ENCODE peak calls at places on chromosome 9, in seven cellular contexts. Y, I, C, H, P, E and B are unnamed samples.

GRCh38 chr9:111599092-111599947 is at the start of gene PTGR1:
- DNase-seq in Y (peak), I (no peak), C (peak), H (peak), P (no peak), E (peak), B (peak)

GRCh38 chr9:121744002-121744686 is 92.7 kb downstream of the DAB2IP start:
- DNase-seq in Y (no peak), I (no peak), C (no peak), H (peak), P (peak), E (peak), B (peak)

GRCh38 chr9:115013998-115014397 is 83.6 kb upstream of the TNFSF8 start:
- DNase-seq in Y (peak), I (no peak), C (peak), H (peak), P (peak), E (peak), B (peak)

GRCh38 chr9:112166176-112167140 is 8.6 kb downstream of the SUSD1 start:
- DNase-seq in Y (no peak), I (no peak), C (no peak), H (no peak), P (peak), E (peak), B (no peak)

GRCh38 chr9:115018547-115019435 is 88.4 kb upstream of the TNFSF8 start:
- DNase-seq in Y (no peak), I (no peak), C (no peak), H (no peak), P (no peak), E (no peak), B (no peak)

GRCh38 chr9:93320591-93321219 is 130.8 kb upstream of the FAM120A start:
- DNase-seq in Y (no peak), I (no peak), C (no peak), H (peak), P (no peak), E (no peak), B (no peak)

GRCh38 chr9:69549310-69550202 is 122.6 kb downstream of the APBA1 start:
- DNase-seq in Y (no peak), I (no peak), C (peak), H (peak), P (peak), E (peak), B (peak)

GRCh38 chr9:74838351-74838750 is 49.4 kb downstream of the TRPM6 start:
- DNase-seq in Y (no peak), I (no peak), C (no peak), H (no peak), P (no peak), E (no peak), B (peak)

GRCh38 chr9:124190761-124191160 is 67.0 kb upstream of the NEK6 start:
- DNase-seq in Y (no peak), I (no peak), C (no peak), H (no peak), P (no peak), E (peak), B (no peak)

GRCh38 chr9:68793605-68794343 is 88.7 kb downstream of the PIP5K1B start:
- DNase-seq in Y (no peak), I (peak), C (no peak), H (no peak), P (no peak), E (no peak), B (no peak)

GRCh38 chr9:11148189-11148588 is 535.4 kb upstream of the PTPRD start:
- DNase-seq in Y (no peak), I (no peak), C (no peak), H (no peak), P (no peak), E (no peak), B (no peak)

GRCh38 chr9:114588150-114588663 is 638 bp downstream of the ATP6V1G1 start:
- DNase-seq in Y (no peak), I (no peak), C (no peak), H (no peak), P (no peak), E (no peak), B (peak)

GRCh38 chr9:97672403-97672802 is 24.7 kb downstream of the XPA start:
- DNase-seq in Y (no peak), I (no peak), C (no peak), H (no peak), P (no peak), E (no peak), B (no peak)

GRCh38 chr9:118954822-118955221 is 414.4 kb downstream of the BRINP1 start:
- DNase-seq in Y (no peak), I (no peak), C (no peak), H (peak), P (no peak), E (no peak), B (no peak)

GRCh38 chr9:14627513-14627912 is 65.7 kb downstream of the ZDHHC21 start:
- DNase-seq in Y (no peak), I (no peak), C (no peak), H (peak), P (no peak), E (no peak), B (no peak)

GRCh38 chr9:2461886-2462285 is 159.7 kb upstream of the VLDLR start:
- DNase-seq in Y (no peak), I (no peak), C (no peak), H (no peak), P (no peak), E (no peak), B (no peak)

GRCh38 chr9:135563039-135563476 is 1.5 kb downstream of the PAEP start:
- DNase-seq in Y (no peak), I (no peak), C (no peak), H (no peak), P (no peak), E (no peak), B (no peak)

GRCh38 chr9:94861589-94862241 is 135.2 kb downstream of the AOPEP start:
- DNase-seq in Y (no peak), I (no peak), C (no peak), H (no peak), P (no peak), E (no peak), B (no peak)

GRCh38 chr9:37996050-37996811 is 72.8 kb downstream of the SHB start:
- DNase-seq in Y (no peak), I (no peak), C (no peak), H (peak), P (no peak), E (no peak), B (no peak)

GRCh38 chr9:135704366-135704947 is 2.5 kb downstream of the KCNT1 start:
- DNase-seq in Y (no peak), I (no peak), C (no peak), H (peak), P (no peak), E (no peak), B (no peak)

GRCh38 chr9:124386201-124386600 is 29.0 kb downstream of the PSMB7 start:
- DNase-seq in Y (no peak), I (no peak), C (no peak), H (no peak), P (no peak), E (peak), B (no peak)

GRCh38 chr9:6417186-6417585 is 4.2 kb downstream of the UHRF2 start:
- DNase-seq in Y (no peak), I (no peak), C (no peak), H (no peak), P (no peak), E (no peak), B (no peak)

GRCh38 chr9:18921677-18922076 is 111.3 kb downstream of the SAXO1 start:
- DNase-seq in Y (no peak), I (no peak), C (no peak), H (no peak), P (no peak), E (no peak), B (no peak)

GRCh38 chr9:38035873-38036272 is 33.2 kb downstream of the SHB start:
- DNase-seq in Y (no peak), I (no peak), C (no peak), H (no peak), P (peak), E (peak), B (no peak)

GRCh38 chr9:134960701-134961181 is 43.0 kb upstream of the FCN1 start:
- DNase-seq in Y (no peak), I (no peak), C (no peak), H (no peak), P (no peak), E (no peak), B (no peak)

GRCh38 chr9:127753556-127753955 is 18.5 kb upstream of the TOR2A start:
- DNase-seq in Y (no peak), I (no peak), C (no peak), H (no peak), P (no peak), E (no peak), B (no peak)

GRCh38 chr9:131640438-131641181 is 95.3 kb downstream of the PRRT1B start:
- DNase-seq in Y (no peak), I (no peak), C (no peak), H (no peak), P (no peak), E (no peak), B (no peak)

GRCh38 chr9:126953089-126953809 is 38.7 kb downstream of the RALGPS1 start:
- DNase-seq in Y (no peak), I (no peak), C (no peak), H (no peak), P (no peak), E (no peak), B (no peak)

GRCh38 chr9:133792721-133793470 is 54.7 kb upstream of the SARDH start:
- DNase-seq in Y (no peak), I (no peak), C (peak), H (peak), P (peak), E (peak), B (peak)

GRCh38 chr9:79140751-79141150 is 431.0 kb upstream of the TLE4 start:
- DNase-seq in Y (no peak), I (no peak), C (no peak), H (no peak), P (no peak), E (no peak), B (peak)

GRCh38 chr9:123611228-123611627 is 255.2 kb downstream of the CRB2 start:
- DNase-seq in Y (no peak), I (no peak), C (no peak), H (no peak), P (no peak), E (no peak), B (no peak)

GRCh38 chr9:99824378-99825157 is 2.9 kb downstream of the NR4A3 start:
- DNase-seq in Y (no peak), I (no peak), C (no peak), H (peak), P (peak), E (peak), B (no peak)

GRCh38 chr9:8356406-8356805 is 556.8 kb upstream of the DMAC1 start:
- DNase-seq in Y (no peak), I (no peak), C (no peak), H (no peak), P (no peak), E (no peak), B (no peak)

GRCh38 chr9:35341585-35341984 is 148.3 kb upstream of the RUSC2 start:
- DNase-seq in Y (no peak), I (no peak), C (no peak), H (no peak), P (no peak), E (no peak), B (no peak)

DNA sequence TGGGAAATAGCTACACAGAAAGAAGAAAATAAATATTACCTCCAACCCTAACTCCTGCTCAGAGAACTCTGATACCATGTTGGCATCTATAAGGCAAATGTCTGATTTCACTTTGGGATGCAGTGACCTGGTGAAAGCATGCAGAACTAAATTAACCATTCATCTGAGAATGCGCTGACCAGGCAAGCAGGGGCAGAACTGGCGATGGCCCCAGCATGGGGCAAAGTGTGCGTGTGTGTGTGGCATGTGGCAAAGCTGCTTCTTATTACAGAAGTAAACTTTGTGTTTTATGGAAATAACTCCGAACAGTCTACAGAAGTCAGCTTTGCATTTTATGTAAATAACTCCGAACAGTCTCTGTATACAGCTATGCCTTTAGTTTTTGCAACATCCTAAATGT is 237.1 kb downstream of the TRPM3 start:
- DNase-seq in Y (no peak), I (no peak), C (no peak), H (no peak), P (no peak), E (no peak), B (no peak)
- TF ChIP-seq JUND in Y (no peak), I (no peak), C (no peak), H (no peak), P (no peak), E (no peak), B (no peak)

GRCh38 chr9:36389590-36389989 is 10.5 kb downstream of the RNF38 start:
- DNase-seq in Y (no peak), I (no peak), C (no peak), H (no peak), P (no peak), E (no peak), B (no peak)

GRCh38 chr9:36382484-36382883 is 17.6 kb downstream of the RNF38 start:
- DNase-seq in Y (no peak), I (no peak), C (no peak), H (no peak), P (no peak), E (no peak), B (no peak)

DNA sequence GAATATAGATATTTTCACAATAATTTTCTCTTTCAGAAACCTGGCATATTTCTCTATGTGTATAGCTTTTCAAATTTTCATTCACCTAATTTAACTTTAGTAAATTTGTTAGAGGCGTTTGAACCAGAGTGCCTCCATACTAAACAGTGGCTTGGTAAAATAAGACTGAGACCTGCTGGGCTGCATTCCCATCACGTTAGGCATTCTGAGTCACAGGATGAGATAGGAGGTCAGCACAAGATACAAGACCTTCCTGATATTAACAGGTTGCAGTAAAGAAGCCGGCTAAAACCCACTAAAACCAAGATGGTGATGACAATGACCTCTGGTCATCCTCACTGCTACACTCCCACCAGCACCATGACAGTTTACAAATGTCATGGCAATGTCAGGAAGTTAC is 13.7 kb downstream of the RNF38 start:
- DNase-seq in Y (no peak), I (no peak), C (no peak), H (no peak), P (no peak), E (no peak), B (no peak)
- TF ChIP-seq JUND in Y (no peak), I (no peak), C (peak), H (no peak), P (no peak), E (no peak), B (no peak)

DNA sequence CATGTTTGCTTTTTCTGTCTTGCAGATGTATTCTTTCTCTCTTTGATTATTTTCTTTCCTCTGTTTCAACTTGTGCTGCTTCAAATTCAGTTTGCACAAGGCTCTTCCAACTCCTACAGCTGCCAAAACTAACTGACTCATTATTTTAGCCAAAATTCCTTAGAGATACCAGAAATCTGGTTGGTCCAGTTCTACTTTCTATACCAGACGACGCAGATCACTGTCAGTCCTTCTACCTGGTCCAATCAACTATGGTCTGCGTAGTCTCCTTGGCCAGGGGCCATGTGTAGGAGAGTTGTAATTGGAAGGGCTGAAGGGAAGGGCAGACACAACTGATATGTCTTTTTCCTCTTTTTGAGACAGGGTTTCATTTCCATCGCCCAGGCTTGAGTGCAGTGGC is 51.9 kb upstream of the JAK2 start:
- DNase-seq in Y (no peak), I (no peak), C (no peak), H (no peak), P (no peak), E (no peak), B (no peak)
- TF ChIP-seq JUND in Y (no peak), I (no peak), C (no peak), H (no peak), P (no peak), E (no peak), B (no peak)

DNA sequence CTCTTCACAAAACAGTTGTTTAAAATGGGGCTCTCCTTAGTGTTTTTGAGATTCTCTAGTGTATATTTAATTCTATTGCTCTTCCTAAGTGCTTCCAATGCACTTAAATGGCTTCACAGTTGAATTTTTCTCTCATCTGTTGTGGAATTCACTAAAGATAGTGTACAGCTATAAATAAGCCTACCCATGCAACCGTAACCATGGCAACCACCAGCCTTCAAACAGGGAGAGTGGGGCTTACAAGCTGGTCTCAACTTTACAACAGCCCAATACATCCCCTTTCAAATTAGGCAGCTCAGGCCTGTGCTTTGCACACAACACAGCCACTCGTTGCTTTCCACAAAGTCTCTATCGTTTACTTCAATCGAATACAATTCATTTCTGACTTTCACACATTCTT is 144.0 kb upstream of the PLPPR1 start:
- DNase-seq in Y (no peak), I (no peak), C (no peak), H (no peak), P (no peak), E (no peak), B (no peak)
- TF ChIP-seq JUND in Y (no peak), I (no peak), C (no peak), H (no peak), P (no peak), E (no peak), B (no peak)

GRCh38 chr9:137665697-137666504 is 47.1 kb downstream of the EHMT1 start:
- DNase-seq in Y (no peak), I (no peak), C (no peak), H (no peak), P (no peak), E (no peak), B (no peak)
- TF ChIP-seq JUND in Y (no peak), I (no peak), C (no peak), H (no peak), P (no peak), E (no peak), B (no peak)